ENCODE peak calls at places on chromosomes 1 and 21, in eight cellular contexts. O is GM20000; C is heart right ventricle; N is activated CD8-positive, alpha-beta T cell treated with anti-CD3 and anti-CD28 coated beads for 36 hours; Q is endothelial cell; S is progenitor cell of endocrine pancreas; V is pancreas; B is stomach. X is an unnamed sample.

GRCh38 chr21:45027241-45028196 is 46.9 kb upstream of the ADARB1 start:
- DNase-seq in O (peak), V (no peak), S (no peak), Q (no peak), B (no peak), N (no peak), C (no peak), X (no peak)

GRCh38 chr1:168081373-168082007 is 55.2 kb downstream of the GPR161 start:
- DNase-seq in S (no peak), N (no peak), Q (no peak), C (no peak), B (no peak), O (no peak), V (no peak), X (no peak)

GRCh38 chr21:14768042-14768441 is 221.9 kb upstream of the SAMSN1 start:
- DNase-seq in S (no peak), Q (no peak), V (no peak), N (no peak), C (no peak), B (no peak), O (no peak), X (no peak)

GRCh38 chr21:36543924-36544323 is 64.0 kb upstream of the CLDN14 start:
- DNase-seq in Q (no peak), S (no peak), B (no peak), V (no peak), N (no peak), C (no peak), O (no peak), X (no peak)

GRCh38 chr1:153790282-153790995 is 15.2 kb downstream of the SLC27A3 start:
- DNase-seq in O (no peak), N (no peak), B (peak), S (no peak), V (peak), C (peak), Q (no peak), X (no peak)

GRCh38 chr1:155977607-155978324 is 581 bp downstream of the ARHGEF2 start:
- DNase-seq in Q (peak), O (peak), S (peak), C (no peak), V (no peak), B (no peak), N (peak), X (peak)

GRCh38 chr21:21415741-21416140 is 417.5 kb downstream of the NCAM2 start:
- DNase-seq in S (no peak), O (no peak), C (no peak), Q (no peak), B (no peak), N (no peak), V (no peak), X (no peak)

GRCh38 chr21:29638761-29639327 is 301.0 kb downstream of the GRIK1 start:
- DNase-seq in O (no peak), S (no peak), C (no peak), N (no peak), Q (no peak), V (no peak), B (no peak), X (no peak)

GRCh38 chr1:230147253-230148193 is 80.5 kb downstream of the GALNT2 start:
- DNase-seq in N (no peak), B (no peak), V (no peak), O (no peak), C (no peak), Q (no peak), S (no peak), X (no peak)

GRCh38 chr1:10635385-10635896 is 160.7 kb downstream of the PEX14 start:
- DNase-seq in V (no peak), O (no peak), Q (no peak), N (no peak), B (peak), C (no peak), S (no peak), X (no peak)

GRCh38 chr1:192951961-192952460 is 107.1 kb downstream of the UCHL5 start:
- DNase-seq in N (no peak), S (no peak), O (peak), B (no peak), Q (no peak), C (peak), V (no peak), X (no peak)

GRCh38 chr1:19049128-19049768 is 92.8 kb upstream of the IFFO2 start:
- DNase-seq in B (no peak), S (no peak), O (no peak), C (no peak), V (no peak), N (no peak), Q (no peak), X (no peak)

GRCh38 chr1:11594625-11595024 is 59.6 kb downstream of the FBXO2 start:
- DNase-seq in Q (no peak), B (no peak), N (no peak), V (no peak), O (no peak), S (no peak), C (no peak), X (no peak)

GRCh38 chr1:43207229-43207853 is 35.2 kb downstream of the CFAP57 start:
- DNase-seq in Q (no peak), S (no peak), C (peak), V (no peak), N (no peak), O (no peak), B (no peak), X (no peak)

GRCh38 chr1:206050655-206051235 is 2.2 kb upstream of the RHEX start:
- DNase-seq in N (peak), O (peak), C (no peak), V (no peak), S (no peak), Q (no peak), B (no peak), X (peak)

GRCh38 chr1:223683586-223684487 is 18.3 kb upstream of the CAPN8 start:
- DNase-seq in N (peak), O (peak), S (peak), V (peak), Q (peak), C (peak), B (peak), X (peak)

GRCh38 chr1:62334434-62334833 is 15.2 kb upstream of the KANK4 start:
- DNase-seq in C (no peak), S (no peak), V (no peak), O (no peak), B (no peak), N (no peak), Q (no peak), X (no peak)

GRCh38 chr1:29425656-29426055 is 189.3 kb downstream of the PTPRU start:
- DNase-seq in C (no peak), V (no peak), B (no peak), S (no peak), O (no peak), N (no peak), Q (no peak), X (no peak)

GRCh38 chr21:45990741-45991605 is 9.4 kb downstream of the COL6A1 start:
- DNase-seq in N (peak), O (no peak), S (no peak), V (no peak), Q (peak), C (peak), B (no peak), X (peak)

GRCh38 chr1:110872745-110873435 is at the start of gene CD53:
- DNase-seq in Q (no peak), S (no peak), C (peak), N (peak), B (no peak), O (peak), V (no peak), X (peak)

GRCh38 chr1:98351506-98352038 is 309.9 kb upstream of the SNX7 start:
- DNase-seq in Q (no peak), C (no peak), B (no peak), O (no peak), N (no peak), V (no peak), S (no peak), X (no peak)

GRCh38 chr1:175742790-175743459 is 470 bp downstream of the TNR start:
- DNase-seq in C (peak), V (peak), O (peak), B (no peak), S (peak), Q (peak), N (no peak), X (no peak)

GRCh38 chr1:181083842-181084605 is 4.5 kb upstream of the IER5 start:
- DNase-seq in V (peak), B (peak), C (peak), O (peak), Q (no peak), N (peak), S (no peak), X (peak)

GRCh38 chr1:12454406-12455391 is 163.3 kb downstream of the DHRS3 start:
- DNase-seq in N (no peak), C (no peak), S (no peak), V (no peak), B (no peak), Q (no peak), O (no peak), X (no peak)

GRCh38 chr1:80656011-80656627 is 1144.6 kb upstream of the ADGRL2 start:
- DNase-seq in Q (peak), O (no peak), V (no peak), S (peak), B (peak), C (no peak), N (no peak), X (no peak)

GRCh38 chr1:4781646-4782045 is 127.2 kb downstream of the AJAP1 start:
- DNase-seq in B (no peak), S (no peak), O (no peak), V (no peak), N (no peak), Q (no peak), C (no peak), X (no peak)

GRCh38 chr1:202979459-202979858 is 12.4 kb upstream of the CYB5R1 start:
- DNase-seq in V (no peak), S (no peak), N (no peak), B (no peak), Q (no peak), O (no peak), C (no peak), X (no peak)

GRCh38 chr1:35835398-35835797 is 27.6 kb downstream of the AGO4 start:
- DNase-seq in O (no peak), V (no peak), C (no peak), S (no peak), Q (no peak), B (no peak), N (no peak), X (no peak)

GRCh38 chr1:5594056-5594956 is 397.9 kb downstream of the NPHP4 start:
- DNase-seq in B (peak), N (no peak), S (no peak), C (no peak), O (no peak), Q (no peak), V (no peak), X (no peak)

GRCh38 chr1:168637350-168637991 is 61.1 kb downstream of the XCL1 start:
- DNase-seq in Q (peak), S (no peak), C (no peak), N (no peak), B (no peak), V (no peak), O (peak), X (no peak)

GRCh38 chr1:233707906-233708292 is 94.0 kb downstream of the KCNK1 start:
- DNase-seq in B (no peak), V (no peak), C (no peak), S (no peak), O (no peak), N (no peak), Q (no peak), X (no peak)

GRCh38 chr1:86502721-86503430 is 34.1 kb downstream of the CLCA1 start:
- DNase-seq in S (no peak), N (peak), V (no peak), C (peak), O (no peak), Q (peak), B (no peak), X (no peak)

GRCh38 chr1:171844381-171844780 is 3.1 kb downstream of the DNM3 start:
- DNase-seq in B (no peak), C (no peak), S (no peak), O (no peak), V (no peak), N (no peak), Q (no peak), X (no peak)

GRCh38 chr1:85125891-85126290 is 74.9 kb downstream of the SYDE2 start:
- DNase-seq in S (no peak), Q (no peak), B (no peak), C (no peak), N (no peak), O (no peak), V (peak), X (no peak)

GRCh38 chr1:172917972-172918371 is 132.8 kb downstream of the TNFSF18 start:
- DNase-seq in O (no peak), S (no peak), C (no peak), B (no peak), Q (no peak), V (no peak), N (no peak), X (no peak)

GRCh38 chr1:39132505-39133339 is 71.8 kb upstream of the MACF1 start:
- DNase-seq in B (peak), S (peak), N (no peak), C (peak), O (no peak), Q (peak), V (peak), X (no peak)
- TF ChIP-seq CTCF in B (no peak), S (peak), N (no peak), C (peak), O (no peak), Q (peak), V (no peak), X (no peak)

GRCh38 chr1:159054427-159054826 is 22.1 kb downstream of the AIM2 start:
- DNase-seq in B (no peak), C (no peak), N (no peak), Q (no peak), V (no peak), O (no peak), S (no peak), X (no peak)

GRCh38 chr1:159055181-159055621 is 21.4 kb downstream of the AIM2 start:
- DNase-seq in N (no peak), Q (no peak), V (no peak), O (no peak), C (no peak), S (no peak), B (no peak), X (no peak)

GRCh38 chr1:159051436-159051835 is 25.1 kb downstream of the AIM2 start:
- DNase-seq in S (no peak), Q (no peak), C (no peak), N (no peak), V (no peak), O (no peak), B (no peak), X (no peak)

GRCh38 chr1:159058751-159059150 is 17.8 kb downstream of the AIM2 start:
- DNase-seq in Q (no peak), B (no peak), V (no peak), S (no peak), N (no peak), O (no peak), C (no peak), X (no peak)

DNA sequence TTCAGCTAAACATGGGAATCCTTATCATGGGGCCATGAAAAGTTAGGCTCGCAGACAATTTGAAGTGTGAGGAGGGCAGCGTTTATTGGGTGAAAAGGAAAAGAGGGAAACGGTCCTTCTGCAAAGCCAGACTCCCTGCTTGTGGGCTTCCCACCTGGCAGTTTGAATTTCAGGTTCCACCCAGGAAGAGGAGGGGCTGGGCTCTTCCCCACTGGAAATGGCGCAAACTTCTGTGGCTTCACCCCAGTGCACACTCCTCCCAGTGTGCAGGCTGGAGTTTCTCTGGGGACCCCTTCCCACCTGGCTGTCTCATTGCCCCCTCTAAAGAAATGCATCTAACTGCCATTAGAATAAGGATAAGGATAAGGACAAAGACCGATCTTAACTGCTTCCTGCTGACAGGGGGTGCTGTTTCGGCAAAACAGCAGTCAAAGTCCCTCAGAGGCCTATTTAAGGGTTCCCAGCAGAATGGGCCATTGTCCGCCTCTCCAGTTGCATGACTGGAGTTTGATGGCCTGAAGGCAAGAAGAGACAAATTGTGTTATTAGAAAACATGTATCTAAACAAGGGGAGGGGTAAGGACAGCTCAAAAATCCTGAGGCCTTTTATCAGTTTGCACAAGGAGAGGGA is 20.4 kb downstream of the AIM2 start:
- DNase-seq in N (no peak), V (no peak), B (no peak), C (no peak), O (no peak), Q (no peak), S (no peak), X (no peak)
- TF ChIP-seq CTCF in N (no peak), V (no peak), B (no peak), C (no peak), O (no peak), Q (no peak), S (no peak), X (no peak)

GRCh38 chr1:24154215-24154614 is 11.3 kb upstream of the IL22RA1 start:
- DNase-seq in Q (no peak), C (no peak), V (no peak), N (no peak), O (no peak), S (no peak), B (no peak), X (no peak)
- TF ChIP-seq CTCF in Q (no peak), C (no peak), V (no peak), N (no peak), O (no peak), S (no peak), B (no peak), X (no peak)

GRCh38 chr1:239995281-239995680 is 96.4 kb upstream of the FMN2 start:
- DNase-seq in B (no peak), S (no peak), N (no peak), C (no peak), Q (no peak), V (no peak), O (no peak), X (no peak)

GRCh38 chr1:239998312-239998649 is 93.4 kb upstream of the FMN2 start:
- DNase-seq in C (no peak), S (no peak), O (no peak), B (no peak), N (no peak), Q (no peak), V (no peak), X (no peak)

GRCh38 chr1:239997160-239997514 is 94.5 kb upstream of the FMN2 start:
- DNase-seq in C (no peak), S (no peak), B (no peak), N (no peak), Q (no peak), V (no peak), O (no peak), X (no peak)

GRCh38 chr1:239999170-239999569 is 92.5 kb upstream of the FMN2 start:
- DNase-seq in S (no peak), C (no peak), N (no peak), Q (no peak), B (no peak), O (no peak), V (no peak), X (no peak)

DNA sequence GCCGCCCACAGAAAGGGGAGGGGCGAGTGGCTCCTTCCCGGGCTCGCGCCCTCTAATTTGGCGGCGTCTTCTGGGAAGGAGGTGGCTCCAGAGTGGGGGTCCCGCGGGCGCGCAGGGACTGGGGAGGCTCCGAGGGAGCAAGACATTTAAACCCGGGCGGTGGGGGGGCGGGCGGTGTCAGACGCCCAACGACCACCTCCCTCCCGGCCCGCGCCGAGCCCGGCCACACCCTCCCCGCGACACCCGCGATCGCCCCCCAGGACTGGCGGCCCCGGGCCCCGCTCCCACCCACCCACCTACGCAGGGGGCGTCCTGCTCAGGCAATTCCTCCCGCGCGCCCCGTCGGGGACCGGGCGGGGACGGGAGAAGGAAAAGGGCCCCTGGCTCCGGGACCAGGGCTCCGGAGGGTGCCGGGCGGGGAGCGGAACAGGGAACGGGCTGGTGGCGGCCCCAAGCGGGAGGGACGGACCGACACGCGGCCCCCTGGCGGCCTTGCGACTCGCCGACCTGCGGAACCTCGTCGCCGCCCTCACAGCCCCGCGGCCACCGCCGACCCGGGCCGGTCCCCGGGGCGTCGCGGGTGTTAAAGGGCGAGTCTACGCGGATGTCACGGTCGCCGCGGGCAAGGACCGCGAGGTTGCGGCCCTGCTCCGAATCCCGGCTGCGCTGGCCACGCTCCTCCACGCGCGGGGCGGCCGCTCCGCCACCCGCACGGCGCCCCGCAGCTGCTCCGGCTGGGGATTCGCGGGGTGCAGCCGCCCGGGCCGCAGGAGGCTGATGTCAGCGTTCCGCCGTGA is 94.0 kb upstream of the FMN2 start:
- DNase-seq in S (peak), Q (peak), O (no peak), C (no peak), V (peak), N (peak), B (no peak), X (no peak)
- TF ChIP-seq CTCF in S (peak), Q (peak), O (no peak), C (no peak), V (no peak), N (peak), B (no peak), X (no peak)

GRCh38 chr1:57295326-57295725 is 128.5 kb downstream of the DAB1 start:
- DNase-seq in O (no peak), S (no peak), B (no peak), C (no peak), V (no peak), N (no peak), Q (no peak), X (no peak)

GRCh38 chr1:57296726-57297252 is 127.1 kb downstream of the DAB1 start:
- DNase-seq in V (no peak), C (no peak), S (no peak), O (no peak), Q (no peak), N (no peak), B (no peak), X (no peak)

DNA sequence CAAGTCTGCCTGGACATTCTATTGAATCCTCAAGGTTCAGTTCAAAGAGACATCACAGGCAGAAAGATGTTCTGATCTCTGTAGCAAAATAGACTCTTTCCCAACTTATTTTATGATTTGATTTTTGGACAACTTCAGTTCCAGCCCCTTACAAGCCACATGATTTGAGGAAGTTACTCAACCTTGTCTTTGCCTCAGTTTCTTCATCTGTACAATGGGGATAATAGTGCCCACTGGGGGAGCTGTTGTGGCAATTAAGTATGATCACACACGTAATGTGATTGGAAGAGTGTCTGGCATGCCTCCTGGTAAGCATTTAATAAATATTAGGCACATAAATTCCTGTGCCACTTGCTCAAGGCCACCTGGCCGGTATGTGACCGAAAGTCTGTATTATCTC is 130.6 kb downstream of the DAB1 start:
- DNase-seq in N (no peak), Q (no peak), O (no peak), C (no peak), S (no peak), B (no peak), V (no peak), X (no peak)
- TF ChIP-seq CTCF in N (no peak), Q (no peak), O (no peak), C (no peak), S (no peak), B (no peak), V (no peak), X (no peak)

DNA sequence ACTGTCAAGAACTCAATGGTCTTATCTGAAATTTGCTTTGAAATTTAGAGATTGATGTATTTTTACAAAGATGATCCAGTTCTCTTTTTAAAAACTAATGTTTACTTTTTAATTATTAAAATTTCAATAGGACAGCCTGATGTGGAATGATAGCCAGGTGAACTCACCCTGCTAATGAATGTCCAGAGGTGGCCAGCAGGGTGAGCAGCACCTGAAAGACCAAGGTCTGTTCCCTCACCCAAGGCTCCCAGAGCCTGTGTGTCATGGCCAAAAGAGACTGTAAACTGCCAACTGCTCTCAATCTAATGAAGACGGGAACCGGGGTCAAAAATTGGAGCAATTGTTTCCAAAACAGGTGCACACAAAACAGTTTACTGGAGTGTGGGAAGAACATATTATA is 340.4 kb downstream of the DISC1 start:
- DNase-seq in O (no peak), Q (no peak), B (no peak), C (no peak), N (no peak), S (no peak), V (no peak), X (no peak)
- TF ChIP-seq CTCF in O (no peak), Q (no peak), B (no peak), C (no peak), N (no peak), S (peak), V (no peak), X (no peak)

X was measured in activated B cell treated with CpG ODN at 0.5 μM for 24 hours.